ENCODE peak calls at places on chromosomes 3 and 15, in seven cellular contexts. I, V, R, Z, O, C and H are unnamed samples.

GRCh38 chr3:167983583-167983982 is 112.1 kb downstream of the GOLIM4 start:
- DNase-seq in I (no peak), V (no peak), R (no peak), Z (no peak), O (no peak), C (no peak), H (no peak)

GRCh38 chr3:115087512-115087911 is 59.6 kb downstream of the ZBTB20 start:
- DNase-seq in I (no peak), V (no peak), R (no peak), Z (no peak), O (no peak), C (no peak), H (no peak)

GRCh38 chr3:71128951-71129350 is 454.6 kb downstream of the FOXP1 start:
- DNase-seq in I (no peak), V (no peak), R (no peak), Z (no peak), O (no peak), C (peak; percentile 89), H (no peak)

GRCh38 chr15:76991741-76992645 is 2.9 kb upstream of the PSTPIP1 start:
- DNase-seq in I (peak; percentile 79), V (no peak), R (peak; percentile 88), Z (peak; percentile 73), O (no peak), C (no peak), H (no peak)

GRCh38 chr3:145776782-145777408 is 384.1 kb downstream of the PLOD2 start:
- DNase-seq in I (no peak), V (peak; percentile 70), R (no peak), Z (no peak), O (peak; percentile 60), C (peak; percentile 80), H (peak; percentile 36)

GRCh38 chr15:72784233-72784876 is 797 bp upstream of the ADPGK start:
- DNase-seq in I (no peak), V (peak; percentile 51), R (no peak), Z (no peak), O (no peak), C (peak; percentile 87), H (peak; percentile 66)

GRCh38 chr15:100686021-100686724 is 83.8 kb downstream of the ASB7 start:
- DNase-seq in I (peak; percentile 88), V (no peak), R (no peak), Z (peak; percentile 79), O (no peak), C (no peak), H (no peak)

GRCh38 chr15:28456476-28457395 is 76.0 kb downstream of the GOLGA8G start:
- DNase-seq in I (peak; percentile 82), V (peak; percentile 57), R (peak; percentile 78), Z (peak; percentile 69), O (no peak), C (no peak), H (no peak)

GRCh38 chr3:119175869-119176756 is 2.7 kb downstream of the UPK1B start:
- DNase-seq in I (no peak), V (no peak), R (no peak), Z (no peak), O (peak; percentile 46), C (no peak), H (no peak)

GRCh38 chr15:43260011-43260615 is 6.6 kb downstream of the TGM5 start:
- DNase-seq in I (no peak), V (no peak), R (no peak), Z (no peak), O (no peak), C (no peak), H (no peak)

GRCh38 chr3:47836986-47837385 is 34.0 kb downstream of the DHX30 start:
- DNase-seq in I (no peak), V (no peak), R (no peak), Z (no peak), O (no peak), C (no peak), H (no peak)

GRCh38 chr15:41241251-41241964 is 10.3 kb downstream of the CHP1 start:
- DNase-seq in I (no peak), V (no peak), R (no peak), Z (no peak), O (peak; percentile 81), C (peak; percentile 92), H (no peak)

GRCh38 chr3:157312366-157312745 is 124.3 kb upstream of the PTX3 start:
- DNase-seq in I (no peak), V (no peak), R (no peak), Z (no peak), O (no peak), C (no peak), H (no peak)

GRCh38 chr3:195212033-195212748 is 58.8 kb downstream of the XXYLT1 start:
- DNase-seq in I (no peak), V (no peak), R (no peak), Z (peak; percentile 53), O (no peak), C (no peak), H (no peak)

GRCh38 chr3:195213639-195214315 is 57.2 kb downstream of the XXYLT1 start:
- DNase-seq in I (no peak), V (no peak), R (no peak), Z (peak; percentile 11), O (no peak), C (no peak), H (no peak)

GRCh38 chr3:195214381-195214780 is 56.6 kb downstream of the XXYLT1 start:
- DNase-seq in I (no peak), V (no peak), R (no peak), Z (peak; percentile 33), O (no peak), C (no peak), H (no peak)

GRCh38 chr3:195209836-195210551 is 61.0 kb downstream of the XXYLT1 start:
- DNase-seq in I (peak; percentile 91), V (peak; percentile 45), R (no peak), Z (peak; percentile 90), O (no peak), C (peak; percentile 28), H (no peak)

DNA sequence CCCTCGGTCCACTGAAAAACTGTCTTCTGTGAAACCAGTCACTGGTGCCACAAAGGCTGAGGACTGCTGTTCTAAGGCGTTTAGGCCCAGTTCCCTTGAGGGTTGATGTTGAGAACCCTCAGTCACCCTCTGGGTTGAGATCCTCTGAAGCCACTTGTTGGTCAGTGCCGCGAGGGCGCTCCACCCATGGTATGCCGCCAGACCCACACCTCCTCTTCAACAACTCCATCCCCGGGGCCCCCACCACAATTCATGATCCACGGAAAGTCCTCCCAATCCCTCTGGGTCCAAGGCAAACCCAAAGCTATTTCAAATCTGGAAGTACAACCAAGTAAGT is 58.2 kb downstream of the XXYLT1 start:
- DNase-seq in I (no peak), V (no peak), R (no peak), Z (peak; percentile 61), O (no peak), C (no peak), H (no peak)
- H3K4me1 ChIP-seq in I (peaks cover 20% of the 10 kb centered on the region), V (peaks cover 21% of the 10 kb centered on the region), R (peaks cover 14% of the 10 kb centered on the region), Z (peaks cover 33% of the 10 kb centered on the region), O (peaks cover 39% of the 10 kb centered on the region), C (peaks cover 24% of the 10 kb centered on the region), H (peaks cover 11% of the 10 kb centered on the region)

GRCh38 chr15:37081985-37082384 is 18.4 kb downstream of the MEIS2 start:
- DNase-seq in I (no peak), V (no peak), R (no peak), Z (no peak), O (no peak), C (no peak), H (no peak)
- TF ChIP-seq POLR2AphosphoS5 in I (no peak), V (no peak), R (no peak), Z (peak; percentile 14), O (no peak), C (no peak), H (no peak)

GRCh38 chr15:25093455-25094029 is 138.8 kb downstream of the SNRPN start:
- DNase-seq in I (no peak), V (no peak), R (no peak), Z (no peak), O (no peak), C (no peak), H (no peak)

GRCh38 chr15:25094519-25094918 is 139.7 kb downstream of the SNRPN start:
- DNase-seq in I (no peak), V (peak; percentile 33), R (peak; percentile 45), Z (no peak), O (no peak), C (no peak), H (no peak)

GRCh38 chr15:25094066-25094465 is 139.3 kb downstream of the SNRPN start:
- DNase-seq in I (no peak), V (no peak), R (no peak), Z (no peak), O (no peak), C (no peak), H (no peak)

GRCh38 chr15:25092661-25093060 is 137.9 kb downstream of the SNRPN start:
- DNase-seq in I (no peak), V (no peak), R (no peak), Z (no peak), O (no peak), C (no peak), H (no peak)

GRCh38 chr15:25095179-25095578 is 140.4 kb downstream of the SNRPN start:
- DNase-seq in I (no peak), V (no peak), R (no peak), Z (no peak), O (no peak), C (no peak), H (no peak)
- H3K9me3 ChIP-seq in I (peaks cover 36% of the 10 kb centered on the region), V (peaks cover 31% of the 10 kb centered on the region), R (peaks cover 100% of the 10 kb centered on the region), Z (peaks cover 61% of the 10 kb centered on the region), O (peaks cover 47% of the 10 kb centered on the region), C (no peaks in the 10 kb centered on the region), H (no peaks in the 10 kb centered on the region)

GRCh38 chr3:24387493-24387892 is 107.2 kb downstream of the THRB start:
- DNase-seq in I (no peak), V (no peak), R (no peak), Z (no peak), O (no peak), C (no peak), H (no peak)
- H3K4me1 ChIP-seq in I (peaks cover 27% of the 10 kb centered on the region), V (peaks cover 6% of the 10 kb centered on the region), R (no peaks in the 10 kb centered on the region), Z (peaks cover 49% of the 10 kb centered on the region), O (peaks cover 30% of the 10 kb centered on the region), C (no peaks in the 10 kb centered on the region), H (no peaks in the 10 kb centered on the region)

GRCh38 chr3:25663324-25664065 is 1.2 kb downstream of the TOP2B start:
- DNase-seq in I (no peak), V (no peak), R (no peak), Z (no peak), O (no peak), C (peak; percentile 58), H (no peak)
- TF ChIP-seq POLR2AphosphoS5 in I (no peak), V (peak; percentile 54), R (no peak), Z (no peak), O (no peak), C (no peak), H (peak; percentile 20)

DNA sequence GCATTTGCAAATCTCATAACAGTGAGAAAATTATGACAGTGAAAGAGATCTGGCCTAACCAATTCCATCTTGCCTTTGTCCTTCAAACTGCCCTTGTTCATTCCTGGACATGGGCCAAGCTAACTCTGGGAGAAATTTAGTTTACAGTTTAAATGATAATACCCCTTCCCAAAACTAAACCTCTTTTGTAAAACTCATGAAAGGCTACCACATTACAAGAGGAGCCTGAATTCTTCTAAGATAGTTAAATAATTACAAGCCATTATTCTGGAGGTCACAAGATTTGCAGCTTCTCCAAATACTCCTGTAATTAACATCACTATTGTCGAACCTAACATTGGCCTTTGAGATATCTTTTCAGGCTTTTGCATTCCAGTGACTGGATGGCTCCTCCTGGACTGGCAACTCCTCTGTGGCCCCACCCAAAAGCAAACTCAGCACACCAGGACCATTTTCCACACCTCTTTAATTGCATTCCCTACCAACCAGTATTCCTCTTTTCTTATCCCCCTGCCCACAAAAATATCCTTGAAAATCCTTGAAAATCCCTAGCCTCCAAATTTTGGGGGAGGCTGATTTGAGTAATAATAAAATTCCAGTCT is 8.8 kb upstream of the FAM240A start:
- DNase-seq in I (no peak), V (no peak), R (no peak), Z (no peak), O (no peak), C (no peak), H (no peak)
- H3K9me3 ChIP-seq in I (no peaks in the 10 kb centered on the region), V (no peaks in the 10 kb centered on the region), R (no peaks in the 10 kb centered on the region), Z (no peaks in the 10 kb centered on the region), O (no peaks in the 10 kb centered on the region), C (no peaks in the 10 kb centered on the region), H (no peaks in the 10 kb centered on the region)

GRCh38 chr3:123374016-123374415 is 74.9 kb downstream of the ADCY5 start:
- DNase-seq in I (no peak), V (no peak), R (peak; percentile 14), Z (peak; percentile 32), O (no peak), C (no peak), H (no peak)
- H3K4me1 ChIP-seq in I (no peaks in the 10 kb centered on the region), V (peaks cover 4% of the 10 kb centered on the region), R (no peaks in the 10 kb centered on the region), Z (peaks cover 90% of the 10 kb centered on the region), O (peaks cover 71% of the 10 kb centered on the region), C (no peaks in the 10 kb centered on the region), H (no peaks in the 10 kb centered on the region)